ENCODE peak calls at places on chromosomes 7 and 10, in four cellular contexts. One of them, this sample, is unnamed.

GRCh38 chr7:158778476-158778875 is 50.8 kb downstream of the ESYT2 start:
- DNase-seq in midbrain: no peak
- DNase-seq in activated CD8-positive, alpha-beta memory T cell treated with anti-CD3 and anti-CD28 coated beads for 24 hours: no peak
- DNase-seq in OCI-LY7: no peak
- DNase-seq in this sample: no peak

GRCh38 chr7:151572136-151572535 is 52.4 kb upstream of the RHEB start:
- DNase-seq in activated CD8-positive, alpha-beta memory T cell treated with anti-CD3 and anti-CD28 coated beads for 24 hours: peak; percentile 7
- DNase-seq in midbrain: no peak
- DNase-seq in OCI-LY7: no peak
- DNase-seq in this sample: no peak

GRCh38 chr10:54843085-54843646 is 42.1 kb upstream of the PCDH15 start:
- DNase-seq in midbrain: no peak
- DNase-seq in activated CD8-positive, alpha-beta memory T cell treated with anti-CD3 and anti-CD28 coated beads for 24 hours: no peak
- DNase-seq in OCI-LY7: no peak
- DNase-seq in this sample: no peak

GRCh38 chr7:135179321-135179925 is 8.9 kb upstream of the CYREN start:
- DNase-seq in OCI-LY7: no peak
- DNase-seq in activated CD8-positive, alpha-beta memory T cell treated with anti-CD3 and anti-CD28 coated beads for 24 hours: peak; percentile 26
- DNase-seq in midbrain: no peak
- DNase-seq in this sample: no peak

GRCh38 chr7:111266613-111267012 is 175.7 kb downstream of the LRRN3 start:
- DNase-seq in OCI-LY7: no peak
- DNase-seq in activated CD8-positive, alpha-beta memory T cell treated with anti-CD3 and anti-CD28 coated beads for 24 hours: no peak
- DNase-seq in midbrain: no peak
- DNase-seq in this sample: no peak

GRCh38 chr10:43197834-43198681 is 59.8 kb downstream of the CSGALNACT2 start:
- DNase-seq in activated CD8-positive, alpha-beta memory T cell treated with anti-CD3 and anti-CD28 coated beads for 24 hours: peak; percentile 53
- DNase-seq in OCI-LY7: peak; percentile 47
- DNase-seq in midbrain: no peak
- DNase-seq in this sample: no peak

GRCh38 chr10:45425628-45426563 is 51.9 kb downstream of the ALOX5 start:
- DNase-seq in OCI-LY7: no peak
- DNase-seq in activated CD8-positive, alpha-beta memory T cell treated with anti-CD3 and anti-CD28 coated beads for 24 hours: no peak
- DNase-seq in midbrain: no peak
- DNase-seq in this sample: peak; percentile 63

GRCh38 chr7:26664735-26665420 is 199.5 kb downstream of the SKAP2 start:
- DNase-seq in OCI-LY7: peak; percentile 20
- DNase-seq in midbrain: no peak
- DNase-seq in activated CD8-positive, alpha-beta memory T cell treated with anti-CD3 and anti-CD28 coated beads for 24 hours: no peak
- DNase-seq in this sample: peak; percentile 60

GRCh38 chr10:115129752-115130151 is 36.6 kb downstream of the ATRNL1 start:
- DNase-seq in midbrain: peak; percentile 51
- DNase-seq in activated CD8-positive, alpha-beta memory T cell treated with anti-CD3 and anti-CD28 coated beads for 24 hours: no peak
- DNase-seq in OCI-LY7: peak; percentile 45
- DNase-seq in this sample: peak; percentile 49

GRCh38 chr10:74337330-74338016 is 186.5 kb downstream of the ADK start:
- DNase-seq in midbrain: no peak
- DNase-seq in OCI-LY7: no peak
- DNase-seq in activated CD8-positive, alpha-beta memory T cell treated with anti-CD3 and anti-CD28 coated beads for 24 hours: no peak
- DNase-seq in this sample: no peak

GRCh38 chr7:102122026-102122425 is 164.6 kb upstream of the SH2B2 start:
- DNase-seq in midbrain: no peak
- DNase-seq in activated CD8-positive, alpha-beta memory T cell treated with anti-CD3 and anti-CD28 coated beads for 24 hours: no peak
- DNase-seq in OCI-LY7: peak; percentile 50
- DNase-seq in this sample: no peak

GRCh38 chr7:127997226-127997922 is 33.9 kb downstream of the LRRC4 start:
- DNase-seq in midbrain: no peak
- DNase-seq in activated CD8-positive, alpha-beta memory T cell treated with anti-CD3 and anti-CD28 coated beads for 24 hours: no peak
- DNase-seq in OCI-LY7: no peak
- DNase-seq in this sample: no peak

GRCh38 chr7:17185690-17186070 is 112.8 kb upstream of the AHR start:
- DNase-seq in OCI-LY7: no peak
- DNase-seq in midbrain: no peak
- DNase-seq in activated CD8-positive, alpha-beta memory T cell treated with anti-CD3 and anti-CD28 coated beads for 24 hours: no peak
- DNase-seq in this sample: no peak

GRCh38 chr7:101536232-101536631 is 92.9 kb downstream of the MYL10 start:
- DNase-seq in activated CD8-positive, alpha-beta memory T cell treated with anti-CD3 and anti-CD28 coated beads for 24 hours: no peak
- DNase-seq in OCI-LY7: no peak
- DNase-seq in midbrain: no peak
- DNase-seq in this sample: no peak

GRCh38 chr7:99398891-99399445 is 9.4 kb downstream of the PDAP1 start:
- DNase-seq in midbrain: no peak
- DNase-seq in OCI-LY7: no peak
- DNase-seq in activated CD8-positive, alpha-beta memory T cell treated with anti-CD3 and anti-CD28 coated beads for 24 hours: no peak
- DNase-seq in this sample: no peak

GRCh38 chr7:139494835-139495568 is 11.5 kb upstream of the KLRG2 start:
- DNase-seq in activated CD8-positive, alpha-beta memory T cell treated with anti-CD3 and anti-CD28 coated beads for 24 hours: no peak
- DNase-seq in midbrain: no peak
- DNase-seq in OCI-LY7: no peak
- DNase-seq in this sample: no peak

GRCh38 chr7:72544486-72544885 is 132.3 kb upstream of the CALN1 start:
- DNase-seq in activated CD8-positive, alpha-beta memory T cell treated with anti-CD3 and anti-CD28 coated beads for 24 hours: no peak
- DNase-seq in OCI-LY7: no peak
- DNase-seq in midbrain: no peak
- DNase-seq in this sample: no peak

GRCh38 chr7:56045796-56046195 is 5.4 kb downstream of the PSPH start:
- DNase-seq in activated CD8-positive, alpha-beta memory T cell treated with anti-CD3 and anti-CD28 coated beads for 24 hours: no peak
- DNase-seq in OCI-LY7: no peak
- DNase-seq in midbrain: no peak
- DNase-seq in this sample: no peak

GRCh38 chr7:37310322-37311080 is 138.2 kb downstream of the ELMO1 start:
- DNase-seq in activated CD8-positive, alpha-beta memory T cell treated with anti-CD3 and anti-CD28 coated beads for 24 hours: no peak
- DNase-seq in midbrain: peak; percentile 16
- DNase-seq in OCI-LY7: peak; percentile 22
- DNase-seq in this sample: no peak

GRCh38 chr10:88879754-88880286 is at the start of gene STAMBPL1:
- DNase-seq in midbrain: peak; percentile 64
- DNase-seq in OCI-LY7: peak; percentile 88
- DNase-seq in activated CD8-positive, alpha-beta memory T cell treated with anti-CD3 and anti-CD28 coated beads for 24 hours: peak; percentile 89
- DNase-seq in this sample: peak; percentile 77

GRCh38 chr7:45470031-45470430 is 104.1 kb upstream of the ADCY1 start:
- DNase-seq in activated CD8-positive, alpha-beta memory T cell treated with anti-CD3 and anti-CD28 coated beads for 24 hours: no peak
- DNase-seq in OCI-LY7: no peak
- DNase-seq in midbrain: no peak
- DNase-seq in this sample: no peak

GRCh38 chr7:103113164-103113563 is 35.7 kb downstream of the NAPEPLD start:
- DNase-seq in activated CD8-positive, alpha-beta memory T cell treated with anti-CD3 and anti-CD28 coated beads for 24 hours: no peak
- DNase-seq in midbrain: no peak
- DNase-seq in OCI-LY7: no peak
- DNase-seq in this sample: no peak

GRCh38 chr10:61000769-61001730 is 57.1 kb upstream of the RHOBTB1 start:
- DNase-seq in midbrain: peak; percentile 43
- DNase-seq in activated CD8-positive, alpha-beta memory T cell treated with anti-CD3 and anti-CD28 coated beads for 24 hours: no peak
- DNase-seq in OCI-LY7: no peak
- DNase-seq in this sample: peak; percentile 23

GRCh38 chr10:31602541-31603244 is 283.7 kb downstream of the ZEB1 start:
- DNase-seq in midbrain: peak; percentile 31
- DNase-seq in OCI-LY7: no peak
- DNase-seq in activated CD8-positive, alpha-beta memory T cell treated with anti-CD3 and anti-CD28 coated beads for 24 hours: no peak
- DNase-seq in this sample: peak; percentile 8

GRCh38 chr7:86002858-86003257 is 640.9 kb upstream of the GRM3 start:
- DNase-seq in activated CD8-positive, alpha-beta memory T cell treated with anti-CD3 and anti-CD28 coated beads for 24 hours: no peak
- DNase-seq in OCI-LY7: no peak
- DNase-seq in midbrain: no peak
- DNase-seq in this sample: no peak

GRCh38 chr10:9253121-9253520 is 1198.6 kb downstream of the GATA3 start:
- DNase-seq in OCI-LY7: no peak
- DNase-seq in activated CD8-positive, alpha-beta memory T cell treated with anti-CD3 and anti-CD28 coated beads for 24 hours: no peak
- DNase-seq in midbrain: no peak
- DNase-seq in this sample: no peak

GRCh38 chr10:43623351-43623750 is 17.1 kb downstream of the ZNF485 start:
- DNase-seq in midbrain: no peak
- DNase-seq in activated CD8-positive, alpha-beta memory T cell treated with anti-CD3 and anti-CD28 coated beads for 24 hours: no peak
- DNase-seq in OCI-LY7: peak; percentile 15
- DNase-seq in this sample: no peak

GRCh38 chr10:8279598-8279997 is 225.1 kb downstream of the GATA3 start:
- DNase-seq in OCI-LY7: no peak
- DNase-seq in activated CD8-positive, alpha-beta memory T cell treated with anti-CD3 and anti-CD28 coated beads for 24 hours: no peak
- DNase-seq in midbrain: no peak
- DNase-seq in this sample: no peak

GRCh38 chr10:101323495-101323894 is 30.5 kb upstream of the BTRC start:
- DNase-seq in OCI-LY7: no peak
- DNase-seq in activated CD8-positive, alpha-beta memory T cell treated with anti-CD3 and anti-CD28 coated beads for 24 hours: no peak
- DNase-seq in midbrain: no peak
- DNase-seq in this sample: no peak

GRCh38 chr7:50856821-50857220 is 74.1 kb upstream of the GRB10 start:
- DNase-seq in OCI-LY7: no peak
- DNase-seq in midbrain: no peak
- DNase-seq in activated CD8-positive, alpha-beta memory T cell treated with anti-CD3 and anti-CD28 coated beads for 24 hours: no peak
- DNase-seq in this sample: no peak

GRCh38 chr7:4450483-4450882 is 231.6 kb upstream of the FOXK1 start:
- DNase-seq in activated CD8-positive, alpha-beta memory T cell treated with anti-CD3 and anti-CD28 coated beads for 24 hours: no peak
- DNase-seq in OCI-LY7: no peak
- DNase-seq in midbrain: no peak
- DNase-seq in this sample: no peak

GRCh38 chr7:105678811-105679495 is 97.7 kb upstream of the EFCAB10 start:
- DNase-seq in midbrain: peak; percentile 33
- DNase-seq in OCI-LY7: no peak
- DNase-seq in activated CD8-positive, alpha-beta memory T cell treated with anti-CD3 and anti-CD28 coated beads for 24 hours: peak; percentile 67
- DNase-seq in this sample: peak; percentile 84

GRCh38 chr10:43202657-43203490 is 64.0 kb downstream of the RASGEF1A start:
- DNase-seq in OCI-LY7: peak; percentile 52
- DNase-seq in midbrain: no peak
- DNase-seq in activated CD8-positive, alpha-beta memory T cell treated with anti-CD3 and anti-CD28 coated beads for 24 hours: peak; percentile 68
- DNase-seq in this sample: no peak

GRCh38 chr7:98133181-98133580 is 26.5 kb downstream of the LMTK2 start:
- DNase-seq in activated CD8-positive, alpha-beta memory T cell treated with anti-CD3 and anti-CD28 coated beads for 24 hours: no peak
- DNase-seq in midbrain: peak; percentile 13
- DNase-seq in OCI-LY7: peak; percentile 67
- DNase-seq in this sample: no peak

GRCh38 chr7:96235281-96235680 is 86.6 kb downstream of the SLC25A13 start:
- DNase-seq in activated CD8-positive, alpha-beta memory T cell treated with anti-CD3 and anti-CD28 coated beads for 24 hours: no peak
- DNase-seq in midbrain: no peak
- DNase-seq in OCI-LY7: no peak
- DNase-seq in this sample: no peak

GRCh38 chr7:37425504-37425903 is 23.2 kb downstream of the ELMO1 start:
- DNase-seq in OCI-LY7: no peak
- DNase-seq in activated CD8-positive, alpha-beta memory T cell treated with anti-CD3 and anti-CD28 coated beads for 24 hours: no peak
- DNase-seq in midbrain: no peak
- DNase-seq in this sample: no peak

GRCh38 chr10:43206391-43207235 is 60.3 kb downstream of the RASGEF1A start:
- DNase-seq in activated CD8-positive, alpha-beta memory T cell treated with anti-CD3 and anti-CD28 coated beads for 24 hours: peak; percentile 49
- DNase-seq in midbrain: no peak
- DNase-seq in OCI-LY7: no peak
- DNase-seq in this sample: no peak

GRCh38 chr7:5689118-5689517 is 92.3 kb downstream of the RNF216 start:
- DNase-seq in midbrain: no peak
- DNase-seq in OCI-LY7: no peak
- DNase-seq in activated CD8-positive, alpha-beta memory T cell treated with anti-CD3 and anti-CD28 coated beads for 24 hours: peak; percentile 71
- DNase-seq in this sample: no peak

GRCh38 chr10:89129850-89130396 is 77.2 kb downstream of the CH25H start:
- DNase-seq in midbrain: peak; percentile 14
- DNase-seq in activated CD8-positive, alpha-beta memory T cell treated with anti-CD3 and anti-CD28 coated beads for 24 hours: no peak
- DNase-seq in OCI-LY7: no peak
- DNase-seq in this sample: no peak

GRCh38 chr7:141702047-141702567 is at the start of gene DENND11:
- DNase-seq in activated CD8-positive, alpha-beta memory T cell treated with anti-CD3 and anti-CD28 coated beads for 24 hours: peak; percentile 79
- DNase-seq in midbrain: peak; percentile 51
- DNase-seq in OCI-LY7: peak; percentile 27
- DNase-seq in this sample: peak; percentile 59

This sample was measured in G401.